ENCODE peak calls at places on chromosomes 2 and 18, in seven cellular contexts. S is stimulated activated CD4-positive, alpha-beta T cell treated with anti-CD3 and anti-CD28 coated beads, Interleukin-1b, Interleukin-23, amount 100 ng/mL, for 24 hours; W is iris pigment epithelial cell; Z is MM.1S; B is GM20000; D is activated naive CD8-positive, alpha-beta T cell treated with anti-CD3 and anti-CD28 coated beads for 36 hours; N is endodermal cell. T is an unnamed sample.

GRCh38 chr18:29594494-29594893 is 1417.6 kb upstream of the CDH2 start:
- DNase-seq in S (no peak), W (no peak), Z (no peak), B (no peak), D (no peak), N (no peak), T (no peak)

GRCh38 chr2:239440511-239440959 is 39.7 kb upstream of the HDAC4 start:
- DNase-seq in S (no peak), W (no peak), Z (no peak), B (no peak), D (no peak), N (peak), T (no peak)

GRCh38 chr18:39796413-39796812 is 2158.6 kb upstream of the PIK3C3 start:
- DNase-seq in S (no peak), W (peak), Z (peak), B (no peak), D (no peak), N (no peak), T (no peak)

GRCh38 chr2:71505086-71505769 is 51.9 kb downstream of the DYSF start:
- DNase-seq in S (no peak), W (no peak), Z (no peak), B (no peak), D (no peak), N (no peak), T (no peak)

GRCh38 chr2:224354631-224355211 is 47.2 kb downstream of the FAM124B start:
- DNase-seq in S (no peak), W (no peak), Z (no peak), B (no peak), D (no peak), N (no peak), T (no peak)

GRCh38 chr2:211982162-211982561 is 556.4 kb downstream of the ERBB4 start:
- DNase-seq in S (no peak), W (peak), Z (no peak), B (no peak), D (no peak), N (no peak), T (no peak)

GRCh38 chr2:166373951-166374350 is 1.8 kb downstream of the SCN9A start:
- DNase-seq in S (no peak), W (peak), Z (peak), B (no peak), D (peak), N (no peak), T (peak)

GRCh38 chr2:72113847-72114692 is 33.6 kb downstream of the CYP26B1 start:
- DNase-seq in S (no peak), W (no peak), Z (no peak), B (no peak), D (no peak), N (peak), T (no peak)

GRCh38 chr2:136023416-136023815 is 38.0 kb upstream of the DARS1 start:
- DNase-seq in S (no peak), W (no peak), Z (no peak), B (no peak), D (no peak), N (no peak), T (no peak)